ENCODE peak calls at places on chromosomes 4 and X, in ten cellular contexts. One of them, this sample, is unnamed.

GRCh38 chr4:127995776-127996175 is 30.6 kb downstream of the ABHD18 start:
- DNase-seq in dorsolateral prefrontal cortex: no peak
- DNase-seq in breast epithelium: no peak
- DNase-seq in OCI-LY7: no peak
- DNase-seq in right atrium auricular region: no peak
- DNase-seq in astrocyte of the spinal cord: peak
- DNase-seq in thyroid gland: peak
- DNase-seq in nephron progenitor cell: no peak
- DNase-seq in cardiac muscle cell: no peak
- DNase-seq in AG04449: peak
- DNase-seq in this sample: no peak

GRCh38 chrX:15816886-15817285 is 26.6 kb downstream of the ZRSR2 start:
- DNase-seq in nephron progenitor cell: no peak
- DNase-seq in right atrium auricular region: no peak
- DNase-seq in breast epithelium: no peak
- DNase-seq in AG04449: no peak
- DNase-seq in astrocyte of the spinal cord: peak
- DNase-seq in OCI-LY7: no peak
- DNase-seq in dorsolateral prefrontal cortex: no peak
- DNase-seq in thyroid gland: no peak
- DNase-seq in cardiac muscle cell: peak
- DNase-seq in this sample: no peak

GRCh38 chrX:122504026-122504425 is 680.1 kb upstream of the GRIA3 start:
- DNase-seq in OCI-LY7: no peak
- DNase-seq in AG04449: no peak
- DNase-seq in dorsolateral prefrontal cortex: no peak
- DNase-seq in thyroid gland: no peak
- DNase-seq in nephron progenitor cell: no peak
- DNase-seq in cardiac muscle cell: no peak
- DNase-seq in astrocyte of the spinal cord: peak
- DNase-seq in breast epithelium: no peak
- DNase-seq in right atrium auricular region: no peak
- DNase-seq in this sample: no peak

GRCh38 chr4:69894706-69895105 is 34.8 kb upstream of the SULT1E1 start:
- DNase-seq in dorsolateral prefrontal cortex: no peak
- DNase-seq in cardiac muscle cell: no peak
- DNase-seq in AG04449: no peak
- DNase-seq in breast epithelium: no peak
- DNase-seq in right atrium auricular region: no peak
- DNase-seq in astrocyte of the spinal cord: no peak
- DNase-seq in nephron progenitor cell: no peak
- DNase-seq in OCI-LY7: no peak
- DNase-seq in thyroid gland: no peak
- DNase-seq in this sample: no peak

GRCh38 chr4:8739820-8740665 is 131.6 kb downstream of the HMX1 start:
- DNase-seq in right atrium auricular region: peak
- DNase-seq in AG04449: no peak
- DNase-seq in thyroid gland: no peak
- DNase-seq in dorsolateral prefrontal cortex: no peak
- DNase-seq in OCI-LY7: no peak
- DNase-seq in breast epithelium: peak
- DNase-seq in astrocyte of the spinal cord: no peak
- DNase-seq in nephron progenitor cell: no peak
- DNase-seq in cardiac muscle cell: no peak
- DNase-seq in this sample: peak

GRCh38 chr4:140004580-140005314 is 149.2 kb downstream of the MAML3 start:
- DNase-seq in AG04449: no peak
- DNase-seq in OCI-LY7: no peak
- DNase-seq in right atrium auricular region: no peak
- DNase-seq in cardiac muscle cell: peak
- DNase-seq in breast epithelium: peak
- DNase-seq in nephron progenitor cell: peak
- DNase-seq in astrocyte of the spinal cord: peak
- DNase-seq in thyroid gland: peak
- DNase-seq in dorsolateral prefrontal cortex: peak
- DNase-seq in this sample: peak

GRCh38 chr4:3486556-3487270 is 23.6 kb downstream of the DOK7 start:
- DNase-seq in OCI-LY7: peak
- DNase-seq in right atrium auricular region: no peak
- DNase-seq in AG04449: no peak
- DNase-seq in cardiac muscle cell: no peak
- DNase-seq in dorsolateral prefrontal cortex: peak
- DNase-seq in nephron progenitor cell: no peak
- DNase-seq in astrocyte of the spinal cord: no peak
- DNase-seq in thyroid gland: no peak
- DNase-seq in breast epithelium: no peak
- DNase-seq in this sample: no peak

GRCh38 chr4:174828845-174829701 is at the start of gene GLRA3:
- DNase-seq in cardiac muscle cell: peak
- DNase-seq in right atrium auricular region: no peak
- DNase-seq in thyroid gland: peak
- DNase-seq in OCI-LY7: peak
- DNase-seq in breast epithelium: peak
- DNase-seq in astrocyte of the spinal cord: peak
- DNase-seq in AG04449: no peak
- DNase-seq in dorsolateral prefrontal cortex: peak
- DNase-seq in nephron progenitor cell: peak
- DNase-seq in this sample: peak

GRCh38 chrX:112147206-112147605 is 64.6 kb upstream of the TRPC5 start:
- DNase-seq in right atrium auricular region: no peak
- DNase-seq in nephron progenitor cell: peak
- DNase-seq in AG04449: no peak
- DNase-seq in thyroid gland: peak
- DNase-seq in OCI-LY7: peak
- DNase-seq in breast epithelium: no peak
- DNase-seq in astrocyte of the spinal cord: no peak
- DNase-seq in cardiac muscle cell: no peak
- DNase-seq in dorsolateral prefrontal cortex: peak
- DNase-seq in this sample: no peak

GRCh38 chrX:108171671-108172070 is 80.1 kb downstream of the ATG4A start:
- DNase-seq in dorsolateral prefrontal cortex: no peak
- DNase-seq in OCI-LY7: no peak
- DNase-seq in right atrium auricular region: no peak
- DNase-seq in cardiac muscle cell: no peak
- DNase-seq in nephron progenitor cell: no peak
- DNase-seq in thyroid gland: no peak
- DNase-seq in AG04449: no peak
- DNase-seq in breast epithelium: no peak
- DNase-seq in astrocyte of the spinal cord: no peak
- DNase-seq in this sample: no peak

GRCh38 chrX:40418413-40419195 is 162.2 kb upstream of the ATP6AP2 start:
- DNase-seq in dorsolateral prefrontal cortex: no peak
- DNase-seq in OCI-LY7: no peak
- DNase-seq in thyroid gland: peak
- DNase-seq in breast epithelium: no peak
- DNase-seq in nephron progenitor cell: no peak
- DNase-seq in right atrium auricular region: no peak
- DNase-seq in cardiac muscle cell: no peak
- DNase-seq in AG04449: no peak
- DNase-seq in astrocyte of the spinal cord: peak
- DNase-seq in this sample: no peak

GRCh38 chrX:68084765-68085164 is 348.5 kb downstream of the OPHN1 start:
- DNase-seq in thyroid gland: no peak
- DNase-seq in breast epithelium: no peak
- DNase-seq in right atrium auricular region: no peak
- DNase-seq in nephron progenitor cell: no peak
- DNase-seq in AG04449: no peak
- DNase-seq in cardiac muscle cell: peak
- DNase-seq in astrocyte of the spinal cord: peak
- DNase-seq in OCI-LY7: no peak
- DNase-seq in dorsolateral prefrontal cortex: no peak
- DNase-seq in this sample: no peak

DNA sequence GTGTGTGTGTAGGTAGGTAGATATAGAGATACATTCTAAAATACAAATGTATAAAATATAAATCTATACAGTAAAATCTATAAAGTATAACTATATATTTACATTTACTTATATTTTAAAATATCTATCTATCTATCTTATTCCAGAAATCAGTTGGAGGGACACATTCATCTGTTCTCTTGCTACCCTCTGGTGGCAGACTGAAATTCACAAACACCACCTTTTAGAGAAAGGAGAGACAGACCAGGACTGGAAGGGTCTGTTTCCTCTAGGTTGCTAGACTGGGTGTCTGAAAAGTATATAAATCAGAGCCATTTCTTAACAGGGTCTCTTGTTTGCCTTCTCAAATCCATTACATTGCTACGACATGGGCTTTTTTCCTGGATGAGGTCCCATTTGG is 343.0 kb downstream of the OPHN1 start:
- DNase-seq in astrocyte of the spinal cord: no peak
- DNase-seq in nephron progenitor cell: no peak
- DNase-seq in OCI-LY7: no peak
- DNase-seq in breast epithelium: no peak
- DNase-seq in thyroid gland: no peak
- DNase-seq in AG04449: no peak
- DNase-seq in cardiac muscle cell: no peak
- DNase-seq in right atrium auricular region: no peak
- DNase-seq in dorsolateral prefrontal cortex: no peak
- DNase-seq in this sample: no peak
- TF ChIP-seq CTCF in astrocyte of the spinal cord: no peak
- TF ChIP-seq CTCF in nephron progenitor cell: no peak
- TF ChIP-seq CTCF in OCI-LY7: no peak
- TF ChIP-seq CTCF in breast epithelium: no peak
- TF ChIP-seq CTCF in thyroid gland: no peak
- TF ChIP-seq CTCF in AG04449: no peak
- TF ChIP-seq CTCF in cardiac muscle cell: no peak
- TF ChIP-seq CTCF in right atrium auricular region: peak
- TF ChIP-seq CTCF in dorsolateral prefrontal cortex: peak
- TF ChIP-seq CTCF in this sample: no peak

GRCh38 chr4:130359537-130359936 is 1263.6 kb downstream of the C4orf33 start:
- DNase-seq in nephron progenitor cell: no peak
- DNase-seq in OCI-LY7: peak
- DNase-seq in thyroid gland: no peak
- DNase-seq in breast epithelium: no peak
- DNase-seq in dorsolateral prefrontal cortex: no peak
- DNase-seq in right atrium auricular region: no peak
- DNase-seq in astrocyte of the spinal cord: peak
- DNase-seq in AG04449: no peak
- DNase-seq in cardiac muscle cell: peak
- DNase-seq in this sample: no peak
- TF ChIP-seq CTCF in nephron progenitor cell: peak
- TF ChIP-seq CTCF in OCI-LY7: peak
- TF ChIP-seq CTCF in thyroid gland: no peak
- TF ChIP-seq CTCF in breast epithelium: no peak
- TF ChIP-seq CTCF in dorsolateral prefrontal cortex: peak
- TF ChIP-seq CTCF in right atrium auricular region: no peak
- TF ChIP-seq CTCF in astrocyte of the spinal cord: peak
- TF ChIP-seq CTCF in AG04449: peak
- TF ChIP-seq CTCF in cardiac muscle cell: peak
- TF ChIP-seq CTCF in this sample: no peak

DNA sequence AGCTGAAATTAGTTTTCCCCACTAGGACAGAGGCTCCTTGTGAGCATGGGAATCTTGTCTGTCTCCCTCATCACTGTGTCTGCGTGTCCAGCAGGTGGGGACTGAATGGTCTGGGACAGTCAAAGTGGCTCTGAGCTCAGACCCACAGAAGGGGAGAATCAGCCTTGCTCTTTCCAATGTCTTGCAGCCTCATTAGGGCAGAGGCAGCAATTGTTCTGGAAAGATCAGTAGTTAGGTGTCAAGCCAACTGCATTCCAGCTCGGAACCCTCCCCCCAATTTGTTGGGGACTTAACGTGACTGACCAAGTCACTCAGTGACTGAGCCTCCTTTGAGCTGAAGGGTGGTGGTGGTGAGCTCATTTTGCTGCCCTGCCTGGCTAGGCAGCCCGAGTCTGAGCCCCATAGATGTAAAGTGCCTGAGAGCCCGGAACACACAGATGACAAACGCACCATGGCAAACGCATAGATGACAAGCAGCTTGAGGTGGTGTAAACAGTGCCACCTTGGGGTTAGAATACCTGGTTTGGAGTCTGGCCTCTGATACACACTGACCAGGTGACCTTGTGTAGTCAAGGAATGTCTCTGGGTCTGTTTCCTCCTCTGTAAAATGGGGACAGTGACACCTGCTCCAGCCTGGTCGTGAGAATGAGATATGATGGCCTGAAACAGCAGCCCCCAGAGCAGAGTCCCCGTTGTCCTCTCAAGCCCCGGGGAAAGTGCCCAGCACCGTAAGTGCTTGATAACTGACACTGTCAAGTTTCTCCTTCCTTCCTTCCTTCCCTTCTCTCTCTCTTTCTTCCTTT is 2.7 kb upstream of the SORCS2 start:
- DNase-seq in right atrium auricular region: no peak
- DNase-seq in thyroid gland: no peak
- DNase-seq in AG04449: no peak
- DNase-seq in dorsolateral prefrontal cortex: no peak
- DNase-seq in astrocyte of the spinal cord: no peak
- DNase-seq in breast epithelium: peak
- DNase-seq in nephron progenitor cell: no peak
- DNase-seq in cardiac muscle cell: no peak
- DNase-seq in OCI-LY7: peak
- DNase-seq in this sample: no peak
- TF ChIP-seq CTCF in right atrium auricular region: no peak
- TF ChIP-seq CTCF in thyroid gland: no peak
- TF ChIP-seq CTCF in AG04449: no peak
- TF ChIP-seq CTCF in dorsolateral prefrontal cortex: no peak
- TF ChIP-seq CTCF in astrocyte of the spinal cord: no peak
- TF ChIP-seq CTCF in breast epithelium: no peak
- TF ChIP-seq CTCF in nephron progenitor cell: no peak
- TF ChIP-seq CTCF in cardiac muscle cell: no peak
- TF ChIP-seq CTCF in OCI-LY7: peak
- TF ChIP-seq CTCF in this sample: no peak

GRCh38 chrX:10399152-10399741 is 221.1 kb downstream of the MID1 start:
- DNase-seq in astrocyte of the spinal cord: no peak
- DNase-seq in dorsolateral prefrontal cortex: no peak
- DNase-seq in OCI-LY7: no peak
- DNase-seq in nephron progenitor cell: no peak
- DNase-seq in thyroid gland: no peak
- DNase-seq in breast epithelium: no peak
- DNase-seq in AG04449: no peak
- DNase-seq in right atrium auricular region: no peak
- DNase-seq in cardiac muscle cell: peak
- DNase-seq in this sample: no peak

GRCh38 chrX:10398271-10398670 is 222.1 kb downstream of the MID1 start:
- DNase-seq in nephron progenitor cell: no peak
- DNase-seq in breast epithelium: no peak
- DNase-seq in cardiac muscle cell: no peak
- DNase-seq in OCI-LY7: no peak
- DNase-seq in dorsolateral prefrontal cortex: no peak
- DNase-seq in astrocyte of the spinal cord: no peak
- DNase-seq in thyroid gland: no peak
- DNase-seq in AG04449: no peak
- DNase-seq in right atrium auricular region: no peak
- DNase-seq in this sample: no peak

GRCh38 chrX:10404435-10404834 is 215.9 kb downstream of the MID1 start:
- DNase-seq in OCI-LY7: no peak
- DNase-seq in nephron progenitor cell: no peak
- DNase-seq in dorsolateral prefrontal cortex: no peak
- DNase-seq in right atrium auricular region: no peak
- DNase-seq in breast epithelium: no peak
- DNase-seq in thyroid gland: no peak
- DNase-seq in AG04449: peak
- DNase-seq in cardiac muscle cell: peak
- DNase-seq in astrocyte of the spinal cord: peak
- DNase-seq in this sample: no peak

GRCh38 chrX:10397349-10397748 is 223.0 kb downstream of the MID1 start:
- DNase-seq in nephron progenitor cell: no peak
- DNase-seq in thyroid gland: no peak
- DNase-seq in cardiac muscle cell: no peak
- DNase-seq in right atrium auricular region: no peak
- DNase-seq in dorsolateral prefrontal cortex: no peak
- DNase-seq in astrocyte of the spinal cord: no peak
- DNase-seq in breast epithelium: no peak
- DNase-seq in AG04449: no peak
- DNase-seq in OCI-LY7: no peak
- DNase-seq in this sample: no peak

GRCh38 chrX:10401239-10401638 is 219.1 kb downstream of the MID1 start:
- DNase-seq in dorsolateral prefrontal cortex: no peak
- DNase-seq in OCI-LY7: no peak
- DNase-seq in astrocyte of the spinal cord: no peak
- DNase-seq in AG04449: no peak
- DNase-seq in right atrium auricular region: no peak
- DNase-seq in thyroid gland: no peak
- DNase-seq in nephron progenitor cell: no peak
- DNase-seq in breast epithelium: no peak
- DNase-seq in cardiac muscle cell: no peak
- DNase-seq in this sample: no peak
- TF ChIP-seq CTCF in dorsolateral prefrontal cortex: no peak
- TF ChIP-seq CTCF in OCI-LY7: peak
- TF ChIP-seq CTCF in astrocyte of the spinal cord: no peak
- TF ChIP-seq CTCF in AG04449: no peak
- TF ChIP-seq CTCF in right atrium auricular region: no peak
- TF ChIP-seq CTCF in thyroid gland: no peak
- TF ChIP-seq CTCF in nephron progenitor cell: no peak
- TF ChIP-seq CTCF in breast epithelium: no peak
- TF ChIP-seq CTCF in cardiac muscle cell: no peak
- TF ChIP-seq CTCF in this sample: peak